ENCODE peak calls at places on chromosomes 7 and 10, in ten cellular contexts. One of them, this sample, is unnamed.

GRCh38 chr10:31090894-31091607 is 59.4 kb upstream of the ZNF438 start:
- DNase-seq in A549: no peak
- DNase-seq in upper lobe of left lung: no peak
- DNase-seq in SK-N-SH: no peak
- DNase-seq in transverse colon: no peak
- DNase-seq in suprapubic skin: no peak
- DNase-seq in ovary: no peak
- DNase-seq in HepG2: no peak
- DNase-seq in H1: no peak
- DNase-seq in tibial nerve: no peak
- DNase-seq in this sample: no peak

GRCh38 chr10:9198611-9199010 is 1144.1 kb downstream of the GATA3 start:
- DNase-seq in ovary: no peak
- DNase-seq in tibial nerve: no peak
- DNase-seq in H1: no peak
- DNase-seq in suprapubic skin: no peak
- DNase-seq in transverse colon: no peak
- DNase-seq in SK-N-SH: no peak
- DNase-seq in upper lobe of left lung: no peak
- DNase-seq in A549: no peak
- DNase-seq in HepG2: no peak
- DNase-seq in this sample: no peak

GRCh38 chr10:30834636-30835035 is 197.0 kb downstream of the ZNF438 start:
- DNase-seq in tibial nerve: no peak
- DNase-seq in ovary: no peak
- DNase-seq in HepG2: no peak
- DNase-seq in upper lobe of left lung: no peak
- DNase-seq in transverse colon: no peak
- DNase-seq in SK-N-SH: no peak
- DNase-seq in A549: no peak
- DNase-seq in H1: no peak
- DNase-seq in suprapubic skin: no peak
- DNase-seq in this sample: no peak

GRCh38 chr7:5780801-5781496 is 514 bp downstream of the RNF216 start:
- DNase-seq in transverse colon: peak
- DNase-seq in HepG2: no peak
- DNase-seq in ovary: peak
- DNase-seq in upper lobe of left lung: peak
- DNase-seq in H1: peak
- DNase-seq in suprapubic skin: peak
- DNase-seq in A549: no peak
- DNase-seq in SK-N-SH: peak
- DNase-seq in tibial nerve: peak
- DNase-seq in this sample: peak

GRCh38 chr7:16203065-16203464 is 218.3 kb downstream of the CRPPA start:
- DNase-seq in H1: no peak
- DNase-seq in A549: no peak
- DNase-seq in SK-N-SH: no peak
- DNase-seq in transverse colon: peak
- DNase-seq in upper lobe of left lung: no peak
- DNase-seq in suprapubic skin: no peak
- DNase-seq in tibial nerve: no peak
- DNase-seq in HepG2: no peak
- DNase-seq in ovary: no peak
- DNase-seq in this sample: no peak

GRCh38 chr10:96244354-96244753 is 27.0 kb downstream of the BLNK start:
- DNase-seq in SK-N-SH: no peak
- DNase-seq in ovary: no peak
- DNase-seq in upper lobe of left lung: no peak
- DNase-seq in A549: no peak
- DNase-seq in H1: no peak
- DNase-seq in transverse colon: peak
- DNase-seq in HepG2: no peak
- DNase-seq in tibial nerve: no peak
- DNase-seq in suprapubic skin: no peak
- DNase-seq in this sample: no peak

GRCh38 chr10:103781329-103782061 is 73.9 kb downstream of the SH3PXD2A start:
- DNase-seq in transverse colon: peak
- DNase-seq in ovary: no peak
- DNase-seq in H1: no peak
- DNase-seq in SK-N-SH: no peak
- DNase-seq in tibial nerve: no peak
- DNase-seq in A549: peak
- DNase-seq in upper lobe of left lung: no peak
- DNase-seq in HepG2: peak
- DNase-seq in suprapubic skin: no peak
- DNase-seq in this sample: no peak

GRCh38 chr10:132520147-132520811 is 17.3 kb upstream of the INPP5A start:
- DNase-seq in tibial nerve: peak
- DNase-seq in suprapubic skin: peak
- DNase-seq in transverse colon: peak
- DNase-seq in A549: no peak
- DNase-seq in H1: no peak
- DNase-seq in ovary: peak
- DNase-seq in HepG2: no peak
- DNase-seq in upper lobe of left lung: peak
- DNase-seq in SK-N-SH: no peak
- DNase-seq in this sample: peak

GRCh38 chr10:8396675-8397074 is 342.2 kb downstream of the GATA3 start:
- DNase-seq in SK-N-SH: no peak
- DNase-seq in HepG2: no peak
- DNase-seq in tibial nerve: no peak
- DNase-seq in H1: no peak
- DNase-seq in ovary: no peak
- DNase-seq in transverse colon: no peak
- DNase-seq in upper lobe of left lung: no peak
- DNase-seq in A549: no peak
- DNase-seq in suprapubic skin: no peak
- DNase-seq in this sample: no peak

GRCh38 chr7:47693161-47693740 is 111.3 kb upstream of the TNS3 start:
- DNase-seq in transverse colon: no peak
- DNase-seq in SK-N-SH: no peak
- DNase-seq in H1: no peak
- DNase-seq in HepG2: no peak
- DNase-seq in A549: no peak
- DNase-seq in upper lobe of left lung: no peak
- DNase-seq in ovary: no peak
- DNase-seq in tibial nerve: no peak
- DNase-seq in suprapubic skin: no peak
- DNase-seq in this sample: no peak

GRCh38 chr7:48617988-48618387 is 306.4 kb upstream of the CDC14C start:
- DNase-seq in ovary: no peak
- DNase-seq in A549: no peak
- DNase-seq in SK-N-SH: no peak
- DNase-seq in H1: no peak
- DNase-seq in upper lobe of left lung: no peak
- DNase-seq in suprapubic skin: no peak
- DNase-seq in HepG2: no peak
- DNase-seq in transverse colon: no peak
- DNase-seq in tibial nerve: no peak
- DNase-seq in this sample: no peak

GRCh38 chr10:80199828-80200227 is 5.5 kb downstream of the ANXA11 start:
- DNase-seq in transverse colon: peak
- DNase-seq in H1: no peak
- DNase-seq in upper lobe of left lung: peak
- DNase-seq in ovary: no peak
- DNase-seq in tibial nerve: peak
- DNase-seq in SK-N-SH: no peak
- DNase-seq in HepG2: no peak
- DNase-seq in A549: no peak
- DNase-seq in suprapubic skin: peak
- DNase-seq in this sample: peak

GRCh38 chr10:110437761-110438341 is 59.9 kb upstream of the DUSP5 start:
- DNase-seq in A549: no peak
- DNase-seq in upper lobe of left lung: no peak
- DNase-seq in transverse colon: peak
- DNase-seq in suprapubic skin: peak
- DNase-seq in SK-N-SH: no peak
- DNase-seq in tibial nerve: no peak
- DNase-seq in ovary: no peak
- DNase-seq in H1: no peak
- DNase-seq in HepG2: no peak
- DNase-seq in this sample: no peak

GRCh38 chr7:21850531-21851285 is 95.0 kb downstream of the CDCA7L start:
- DNase-seq in A549: no peak
- DNase-seq in upper lobe of left lung: no peak
- DNase-seq in H1: no peak
- DNase-seq in SK-N-SH: no peak
- DNase-seq in tibial nerve: no peak
- DNase-seq in HepG2: no peak
- DNase-seq in ovary: no peak
- DNase-seq in suprapubic skin: no peak
- DNase-seq in transverse colon: no peak
- DNase-seq in this sample: no peak

GRCh38 chr7:117750612-117751563 is 122.4 kb downstream of the CTTNBP2 start:
- DNase-seq in upper lobe of left lung: no peak
- DNase-seq in H1: no peak
- DNase-seq in transverse colon: no peak
- DNase-seq in suprapubic skin: no peak
- DNase-seq in A549: peak
- DNase-seq in ovary: no peak
- DNase-seq in SK-N-SH: peak
- DNase-seq in tibial nerve: no peak
- DNase-seq in HepG2: peak
- DNase-seq in this sample: no peak

GRCh38 chr7:108324053-108325038 is 131.9 kb downstream of the NRCAM start:
- DNase-seq in suprapubic skin: no peak
- DNase-seq in A549: no peak
- DNase-seq in ovary: no peak
- DNase-seq in HepG2: no peak
- DNase-seq in transverse colon: no peak
- DNase-seq in H1: no peak
- DNase-seq in tibial nerve: no peak
- DNase-seq in upper lobe of left lung: no peak
- DNase-seq in SK-N-SH: no peak
- DNase-seq in this sample: no peak

DNA sequence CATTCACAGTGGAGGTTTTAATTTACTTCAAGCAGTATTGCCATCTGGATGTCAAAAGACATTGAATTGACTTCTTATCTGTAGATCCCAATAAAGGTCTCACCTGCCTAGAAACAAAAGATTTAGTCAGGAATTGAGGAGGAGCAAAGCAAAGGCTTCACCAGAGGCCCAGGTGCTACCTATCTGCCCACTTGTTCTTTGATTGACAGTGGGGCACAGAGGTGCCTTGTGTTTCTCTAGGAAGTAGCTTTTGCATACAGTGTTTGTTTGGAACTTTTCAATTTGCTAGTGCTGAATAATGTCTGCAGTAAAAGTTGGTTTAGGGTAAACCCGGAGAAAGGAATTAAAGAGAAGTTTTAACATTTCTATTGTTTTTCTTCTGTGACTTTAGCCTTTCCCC is 40.4 kb downstream of the AUTS2 start:
- DNase-seq in upper lobe of left lung: no peak
- DNase-seq in transverse colon: no peak
- DNase-seq in ovary: no peak
- DNase-seq in A549: no peak
- DNase-seq in suprapubic skin: no peak
- DNase-seq in H1: no peak
- DNase-seq in HepG2: no peak
- DNase-seq in tibial nerve: no peak
- DNase-seq in SK-N-SH: no peak
- DNase-seq in this sample: no peak
- TF ChIP-seq EP300 in upper lobe of left lung: no peak
- TF ChIP-seq EP300 in transverse colon: no peak
- TF ChIP-seq EP300 in ovary: no peak
- TF ChIP-seq EP300 in A549: no peak
- TF ChIP-seq EP300 in suprapubic skin: no peak
- TF ChIP-seq EP300 in H1: no peak
- TF ChIP-seq EP300 in HepG2: no peak
- TF ChIP-seq EP300 in tibial nerve: no peak
- TF ChIP-seq EP300 in SK-N-SH: no peak
- TF ChIP-seq EP300 in this sample: no peak

GRCh38 chr7:90931996-90932912 is 332.0 kb upstream of the FZD1 start:
- DNase-seq in transverse colon: peak
- DNase-seq in A549: no peak
- DNase-seq in HepG2: no peak
- DNase-seq in ovary: no peak
- DNase-seq in upper lobe of left lung: no peak
- DNase-seq in H1: no peak
- DNase-seq in suprapubic skin: no peak
- DNase-seq in SK-N-SH: no peak
- DNase-seq in tibial nerve: no peak
- DNase-seq in this sample: no peak
- TF ChIP-seq EP300 in transverse colon: no peak
- TF ChIP-seq EP300 in A549: no peak
- TF ChIP-seq EP300 in HepG2: no peak
- TF ChIP-seq EP300 in ovary: no peak
- TF ChIP-seq EP300 in upper lobe of left lung: no peak
- TF ChIP-seq EP300 in H1: no peak
- TF ChIP-seq EP300 in suprapubic skin: no peak
- TF ChIP-seq EP300 in SK-N-SH: no peak
- TF ChIP-seq EP300 in tibial nerve: no peak
- TF ChIP-seq EP300 in this sample: no peak

GRCh38 chr10:59057350-59057749 is 119.1 kb upstream of the PHYHIPL start:
- DNase-seq in suprapubic skin: no peak
- DNase-seq in ovary: no peak
- DNase-seq in H1: no peak
- DNase-seq in transverse colon: no peak
- DNase-seq in upper lobe of left lung: no peak
- DNase-seq in A549: no peak
- DNase-seq in HepG2: peak
- DNase-seq in tibial nerve: no peak
- DNase-seq in SK-N-SH: no peak
- DNase-seq in this sample: no peak

GRCh38 chr10:59060852-59061251 is 115.6 kb upstream of the PHYHIPL start:
- DNase-seq in transverse colon: no peak
- DNase-seq in A549: no peak
- DNase-seq in tibial nerve: no peak
- DNase-seq in ovary: no peak
- DNase-seq in H1: no peak
- DNase-seq in upper lobe of left lung: no peak
- DNase-seq in suprapubic skin: no peak
- DNase-seq in HepG2: no peak
- DNase-seq in SK-N-SH: no peak
- DNase-seq in this sample: no peak

GRCh38 chr10:59055046-59055445 is 121.4 kb upstream of the PHYHIPL start:
- DNase-seq in HepG2: no peak
- DNase-seq in tibial nerve: no peak
- DNase-seq in suprapubic skin: no peak
- DNase-seq in upper lobe of left lung: no peak
- DNase-seq in SK-N-SH: no peak
- DNase-seq in ovary: no peak
- DNase-seq in H1: no peak
- DNase-seq in transverse colon: no peak
- DNase-seq in A549: no peak
- DNase-seq in this sample: no peak
- TF ChIP-seq EP300 in HepG2: no peak
- TF ChIP-seq EP300 in tibial nerve: no peak
- TF ChIP-seq EP300 in suprapubic skin: no peak
- TF ChIP-seq EP300 in upper lobe of left lung: no peak
- TF ChIP-seq EP300 in SK-N-SH: no peak
- TF ChIP-seq EP300 in ovary: no peak
- TF ChIP-seq EP300 in H1: no peak
- TF ChIP-seq EP300 in transverse colon: no peak
- TF ChIP-seq EP300 in A549: no peak
- TF ChIP-seq EP300 in this sample: no peak

DNA sequence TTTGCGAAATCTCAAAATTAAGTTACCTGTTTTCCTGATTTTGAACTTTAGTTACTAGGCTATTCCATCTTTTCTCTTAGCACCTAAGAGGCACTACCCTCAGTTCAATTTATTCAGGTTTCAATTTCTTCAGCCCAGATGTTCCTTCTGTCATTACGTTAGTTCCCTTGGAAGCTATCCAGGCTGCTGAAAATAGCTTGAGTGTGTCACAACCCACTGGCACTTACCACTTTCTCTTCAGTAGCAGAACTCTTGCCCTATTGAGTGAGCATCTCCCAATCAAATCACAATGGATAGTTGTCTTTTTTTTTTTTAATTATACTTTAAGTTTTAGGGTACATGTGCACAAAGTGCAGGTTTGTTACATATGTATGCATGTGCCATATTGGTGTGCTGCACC is 332.6 kb upstream of the LRGUK start:
- DNase-seq in SK-N-SH: no peak
- DNase-seq in ovary: no peak
- DNase-seq in tibial nerve: peak
- DNase-seq in transverse colon: no peak
- DNase-seq in HepG2: no peak
- DNase-seq in suprapubic skin: no peak
- DNase-seq in A549: no peak
- DNase-seq in upper lobe of left lung: no peak
- DNase-seq in H1: no peak
- DNase-seq in this sample: no peak
- TF ChIP-seq EP300 in SK-N-SH: peak
- TF ChIP-seq EP300 in ovary: no peak
- TF ChIP-seq EP300 in tibial nerve: no peak
- TF ChIP-seq EP300 in transverse colon: no peak
- TF ChIP-seq EP300 in HepG2: no peak
- TF ChIP-seq EP300 in suprapubic skin: no peak
- TF ChIP-seq EP300 in A549: no peak
- TF ChIP-seq EP300 in upper lobe of left lung: no peak
- TF ChIP-seq EP300 in H1: no peak
- TF ChIP-seq EP300 in this sample: no peak